ENCODE peak calls at places on chromosome 13, in six cellular contexts. One of them, this sample, is unnamed.

GRCh38 chr13:28451482-28452217 is 43.3 kb downstream of the FLT1 start:
- DNase-seq in endothelial cell: no peak
- DNase-seq in fibroblast of the conjunctiva: peak; percentile 26
- DNase-seq in cardiac muscle cell: peak; percentile 57
- DNase-seq in left cardiac atrium: no peak
- DNase-seq in iris pigment epithelial cell: no peak
- DNase-seq in this sample: peak; percentile 25

GRCh38 chr13:33069365-33069764 is 53.1 kb downstream of the KL start:
- DNase-seq in iris pigment epithelial cell: peak; percentile 27
- DNase-seq in cardiac muscle cell: no peak
- DNase-seq in left cardiac atrium: no peak
- DNase-seq in endothelial cell: no peak
- DNase-seq in fibroblast of the conjunctiva: no peak
- DNase-seq in this sample: no peak

GRCh38 chr13:105144020-105144419 is 1391.4 kb downstream of the EFNB2 start:
- DNase-seq in iris pigment epithelial cell: no peak
- DNase-seq in left cardiac atrium: no peak
- DNase-seq in fibroblast of the conjunctiva: no peak
- DNase-seq in endothelial cell: no peak
- DNase-seq in cardiac muscle cell: no peak
- DNase-seq in this sample: no peak

GRCh38 chr13:18991054-18991453 is 190.6 kb downstream of the TUBA3C start:
- DNase-seq in left cardiac atrium: no peak
- DNase-seq in fibroblast of the conjunctiva: no peak
- DNase-seq in cardiac muscle cell: no peak
- DNase-seq in endothelial cell: no peak
- DNase-seq in iris pigment epithelial cell: no peak
- DNase-seq in this sample: no peak

GRCh38 chr13:56400774-56401173 is 739.9 kb upstream of the PRR20A start:
- DNase-seq in left cardiac atrium: no peak
- DNase-seq in cardiac muscle cell: no peak
- DNase-seq in iris pigment epithelial cell: no peak
- DNase-seq in fibroblast of the conjunctiva: no peak
- DNase-seq in endothelial cell: no peak
- DNase-seq in this sample: no peak

GRCh38 chr13:41139296-41139966 is 6.8 kb upstream of the KBTBD6 start:
- DNase-seq in iris pigment epithelial cell: no peak
- DNase-seq in endothelial cell: no peak
- DNase-seq in fibroblast of the conjunctiva: no peak
- DNase-seq in cardiac muscle cell: no peak
- DNase-seq in left cardiac atrium: no peak
- DNase-seq in this sample: no peak

GRCh38 chr13:40171566-40171965 is 494.9 kb downstream of the FOXO1 start:
- DNase-seq in iris pigment epithelial cell: no peak
- DNase-seq in left cardiac atrium: no peak
- DNase-seq in cardiac muscle cell: no peak
- DNase-seq in fibroblast of the conjunctiva: no peak
- DNase-seq in endothelial cell: no peak
- DNase-seq in this sample: no peak

GRCh38 chr13:90974249-90974954 is 373.1 kb upstream of the MIR17HG start:
- DNase-seq in fibroblast of the conjunctiva: no peak
- DNase-seq in cardiac muscle cell: no peak
- DNase-seq in iris pigment epithelial cell: no peak
- DNase-seq in endothelial cell: no peak
- DNase-seq in left cardiac atrium: no peak
- DNase-seq in this sample: no peak

GRCh38 chr13:103730407-103730806 is 664.2 kb upstream of the SLC10A2 start:
- DNase-seq in endothelial cell: no peak
- DNase-seq in fibroblast of the conjunctiva: no peak
- DNase-seq in left cardiac atrium: peak; percentile 33
- DNase-seq in cardiac muscle cell: no peak
- DNase-seq in iris pigment epithelial cell: no peak
- DNase-seq in this sample: no peak

GRCh38 chr13:106210327-106210726 is 325.1 kb downstream of the EFNB2 start:
- DNase-seq in cardiac muscle cell: peak; percentile 37
- DNase-seq in left cardiac atrium: no peak
- DNase-seq in fibroblast of the conjunctiva: no peak
- DNase-seq in endothelial cell: no peak
- DNase-seq in iris pigment epithelial cell: no peak
- DNase-seq in this sample: no peak